ENCODE peak calls at places on chromosomes 6 and 20, in eight cellular contexts. E is Peyer's patch, O is MM.1S, K is neural crest cell, F is endothelial cell, S is HFF-Myc, J is upper lobe of right lung, D is sigmoid colon. N is an unnamed sample.

GRCh38 chr6:63154535-63154934 is 56.7 kb upstream of the FKBP1C start:
- DNase-seq in O (no peak), K (no peak), J (no peak), S (no peak), D (no peak), E (no peak), F (no peak), N (no peak)

GRCh38 chr6:111918825-111919224 is 45.6 kb upstream of the FYN start:
- DNase-seq in J (no peak), O (no peak), K (no peak), S (peak), F (no peak), D (no peak), E (no peak), N (no peak)

GRCh38 chr6:160202411-160202810 is 56.2 kb downstream of the SLC22A2 start:
- DNase-seq in D (no peak), O (no peak), S (no peak), E (no peak), F (no peak), J (no peak), K (no peak), N (no peak)

GRCh38 chr6:43076928-43077809 is 1.1 kb downstream of the PTK7 start:
- DNase-seq in E (no peak), K (peak), S (no peak), F (peak), O (no peak), D (no peak), J (peak), N (no peak)

GRCh38 chr6:167746377-167747151 is 80.1 kb upstream of the AFDN start:
- DNase-seq in D (peak), O (no peak), J (no peak), E (peak), F (no peak), K (no peak), S (no peak), N (no peak)

GRCh38 chr20:4243071-4243470 is 227.7 kb upstream of the RNF24 start:
- DNase-seq in J (no peak), K (peak), D (no peak), O (no peak), E (no peak), F (no peak), S (no peak), N (no peak)

GRCh38 chr6:161882196-161882595 is 608.3 kb upstream of the AGPAT4 start:
- DNase-seq in S (no peak), D (no peak), K (no peak), J (no peak), E (no peak), F (no peak), O (no peak), N (no peak)

GRCh38 chr6:145924600-145924999 is 39.6 kb downstream of the SHPRH start:
- DNase-seq in J (no peak), O (no peak), D (no peak), S (no peak), K (no peak), F (no peak), E (no peak), N (no peak)

GRCh38 chr6:25192562-25192961 is 86.6 kb upstream of the CARMIL1 start:
- DNase-seq in K (no peak), S (peak), J (no peak), F (no peak), D (no peak), O (no peak), E (no peak), N (no peak)

GRCh38 chr6:32148722-32149576 is 2.8 kb downstream of the PRRT1 start:
- DNase-seq in K (no peak), D (no peak), J (peak), E (peak), F (peak), O (no peak), S (no peak), N (peak)

GRCh38 chr20:54137115-54137514 is 36.7 kb downstream of the CYP24A1 start:
- DNase-seq in D (no peak), S (no peak), J (no peak), K (no peak), O (no peak), F (no peak), E (no peak), N (no peak)

GRCh38 chr6:2231438-2231837 is 14.0 kb downstream of the GMDS start:
- DNase-seq in S (no peak), E (no peak), D (no peak), J (no peak), F (no peak), O (no peak), K (no peak), N (no peak)

GRCh38 chr6:139542351-139542750 is 167.9 kb upstream of the CITED2 start:
- DNase-seq in O (no peak), F (no peak), J (no peak), S (no peak), E (no peak), D (no peak), K (no peak), N (no peak)

GRCh38 chr6:83192871-83193746 is at the start of the genes PGM3 and RWDD2A:
- DNase-seq in F (peak), E (peak), S (peak), D (peak), J (peak), K (peak), O (peak), N (peak)
- TF ChIP-seq CTCF in F (no peak), E (no peak), S (no peak), D (no peak), J (no peak), K (no peak), O (no peak), N (no peak)

GRCh38 chr6:133190912-133191311 is 50.2 kb upstream of the EYA4 start:
- DNase-seq in K (no peak), O (no peak), D (no peak), E (no peak), J (no peak), F (no peak), S (no peak), N (no peak)
- TF ChIP-seq CTCF in K (no peak), O (no peak), D (no peak), E (no peak), J (no peak), F (no peak), S (no peak), N (no peak)

GRCh38 chr6:24057030-24057429 is 69.0 kb upstream of the NRSN1 start:
- DNase-seq in S (no peak), O (no peak), K (no peak), E (no peak), D (no peak), F (no peak), J (no peak), N (no peak)

GRCh38 chr6:24052632-24053031 is 73.4 kb upstream of the NRSN1 start:
- DNase-seq in D (no peak), S (no peak), J (no peak), O (no peak), E (no peak), F (no peak), K (no peak), N (no peak)

DNA sequence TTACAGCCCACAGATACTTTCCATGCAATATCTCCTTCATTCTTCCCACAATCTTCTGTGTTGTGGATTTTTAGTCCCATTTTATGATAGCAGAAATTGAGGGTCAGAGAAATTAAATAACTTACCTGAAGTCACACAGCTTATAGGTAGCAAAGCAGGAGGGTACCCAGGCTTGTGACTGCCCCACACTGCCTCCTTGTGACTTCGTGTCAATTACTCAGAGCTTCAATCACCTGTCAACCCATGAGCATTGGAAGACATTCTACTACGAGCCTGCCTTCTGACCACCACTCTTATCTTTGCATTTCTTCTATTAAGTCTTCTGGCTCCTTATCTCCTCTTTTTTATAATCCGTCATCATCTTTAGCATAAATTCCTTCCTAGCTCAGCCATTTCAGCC is 71.6 kb upstream of the NRSN1 start:
- DNase-seq in K (no peak), E (no peak), S (no peak), O (no peak), D (no peak), J (no peak), F (no peak), N (no peak)
- TF ChIP-seq CTCF in K (no peak), E (no peak), S (no peak), O (no peak), D (no peak), J (no peak), F (no peak), N (no peak)

GRCh38 chr20:21509597-21510331 is 4.1 kb downstream of the NKX2-2 start:
- DNase-seq in S (no peak), O (no peak), E (no peak), K (no peak), J (no peak), F (no peak), D (no peak), N (peak)
- TF ChIP-seq CTCF in S (no peak), O (no peak), E (no peak), K (peak), J (peak), F (no peak), D (no peak), N (no peak)

GRCh38 chr20:56776345-56776744 is 147.2 kb downstream of the TFAP2C start:
- DNase-seq in J (no peak), S (no peak), O (no peak), D (no peak), K (no peak), F (no peak), E (no peak), N (no peak)

GRCh38 chr20:56781108-56781739 is 152.1 kb downstream of the TFAP2C start:
- DNase-seq in J (peak), D (no peak), O (no peak), F (no peak), S (no peak), K (no peak), E (no peak), N (no peak)

GRCh38 chr20:56780266-56780665 is 151.2 kb downstream of the TFAP2C start:
- DNase-seq in D (no peak), F (no peak), J (no peak), S (no peak), E (no peak), K (no peak), O (no peak), N (no peak)

GRCh38 chr20:56778765-56779195 is 149.7 kb downstream of the TFAP2C start:
- DNase-seq in E (no peak), K (peak), F (peak), O (no peak), J (no peak), D (no peak), S (peak), N (no peak)

GRCh38 chr20:56779452-56780143 is 150.5 kb downstream of the TFAP2C start:
- DNase-seq in F (no peak), J (no peak), O (no peak), E (no peak), S (no peak), D (no peak), K (no peak), N (no peak)
- TF ChIP-seq CTCF in F (no peak), J (no peak), O (no peak), E (no peak), S (no peak), D (no peak), K (no peak), N (no peak)

GRCh38 chr6:165060636-165061190 is 248.7 kb downstream of the C6orf118 start:
- DNase-seq in K (no peak), E (no peak), D (no peak), O (no peak), J (no peak), F (no peak), S (no peak), N (no peak)

GRCh38 chr6:165052561-165053500 is 256.6 kb downstream of the C6orf118 start:
- DNase-seq in E (no peak), K (no peak), J (no peak), S (no peak), F (no peak), O (no peak), D (no peak), N (no peak)

GRCh38 chr6:165059032-165059431 is 250.4 kb downstream of the C6orf118 start:
- DNase-seq in J (no peak), S (peak), D (no peak), O (no peak), F (no peak), K (no peak), E (no peak), N (no peak)

GRCh38 chr6:165056292-165056691 is 253.1 kb downstream of the C6orf118 start:
- DNase-seq in S (no peak), E (no peak), O (no peak), D (no peak), J (no peak), F (no peak), K (no peak), N (no peak)

GRCh38 chr6:165055231-165055630 is 254.2 kb downstream of the C6orf118 start:
- DNase-seq in S (no peak), K (no peak), E (no peak), F (no peak), J (no peak), D (no peak), O (no peak), N (no peak)
- TF ChIP-seq CTCF in S (no peak), K (no peak), E (no peak), F (no peak), J (no peak), D (no peak), O (no peak), N (no peak)

GRCh38 chr6:113562248-113562647 is 294.9 kb upstream of the MARCKS start:
- DNase-seq in O (no peak), S (no peak), F (no peak), D (no peak), E (no peak), K (no peak), J (no peak), N (no peak)

GRCh38 chr6:113560376-113560775 is 296.8 kb upstream of the MARCKS start:
- DNase-seq in F (no peak), O (no peak), J (no peak), K (no peak), D (no peak), S (no peak), E (no peak), N (no peak)

GRCh38 chr6:113560908-113561307 is 296.2 kb upstream of the MARCKS start:
- DNase-seq in E (no peak), J (no peak), S (peak), K (no peak), D (no peak), F (no peak), O (no peak), N (no peak)

GRCh38 chr6:113565306-113565705 is 291.8 kb upstream of the MARCKS start:
- DNase-seq in D (no peak), S (no peak), J (no peak), O (no peak), F (no peak), E (no peak), K (no peak), N (no peak)

DNA sequence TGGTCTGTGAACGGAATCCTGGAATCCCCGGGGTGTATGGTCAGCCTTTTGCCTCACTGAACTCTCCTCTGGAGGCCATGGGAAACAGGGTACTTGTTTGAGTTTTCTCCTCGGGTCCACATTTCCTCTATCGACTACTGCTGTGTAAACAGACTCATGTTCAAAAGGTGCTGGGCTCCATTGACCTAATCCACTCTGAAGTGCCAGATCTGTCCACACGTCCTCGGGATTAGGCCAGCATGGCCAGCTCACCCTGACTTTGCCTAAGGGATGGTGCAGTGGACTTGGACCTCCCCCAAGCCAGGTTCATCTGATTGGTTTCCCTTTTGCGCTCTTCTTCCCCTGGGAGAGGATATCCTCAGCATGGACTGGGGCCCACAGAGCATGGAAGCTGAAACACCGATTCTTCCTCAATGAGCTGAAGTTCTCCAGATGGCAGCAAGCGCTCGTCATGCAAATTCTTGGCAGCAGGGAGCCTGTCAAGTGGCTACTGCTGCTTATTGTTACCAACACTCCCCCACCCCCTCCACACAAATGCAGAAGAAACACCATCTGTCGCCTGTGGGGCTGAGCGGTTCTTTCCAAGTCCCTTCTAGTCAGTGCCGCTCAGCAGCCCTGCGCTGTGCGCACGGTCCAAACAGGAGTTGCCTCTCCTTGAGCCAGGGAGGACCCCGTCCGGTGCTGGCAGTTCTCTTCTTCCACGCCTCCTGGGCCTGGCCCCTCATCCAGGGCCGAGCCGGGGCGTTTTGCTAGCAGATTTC is 292.6 kb upstream of the MARCKS start:
- DNase-seq in D (peak), F (peak), K (peak), E (peak), O (no peak), S (peak), J (peak), N (no peak)
- TF ChIP-seq CTCF in D (peak), F (no peak), K (no peak), E (no peak), O (no peak), S (no peak), J (no peak), N (no peak)